ENCODE peak calls at places on chromosomes 2 and 18, in five cellular contexts. B, M, F, O and H are unnamed samples.

GRCh38 chr2:135485441-135485840 is 45.6 kb downstream of the ZRANB3 start:
- DNase-seq in B (no peak), M (no peak), F (no peak), O (no peak), H (no peak)

GRCh38 chr18:24271381-24272331 is 126.0 kb downstream of the OSBPL1A start:
- DNase-seq in B (peak; percentile 29), M (peak; percentile 89), F (peak; percentile 74), O (peak; percentile 78), H (peak; percentile 28)

GRCh38 chr2:120771556-120772208 is 36.0 kb downstream of the GLI2 start:
- DNase-seq in B (no peak), M (no peak), F (no peak), O (peak; percentile 10), H (no peak)

GRCh38 chr2:95343429-95344207 is 46.5 kb downstream of the KCNIP3 start:
- DNase-seq in B (no peak), M (no peak), F (no peak), O (no peak), H (no peak)

GRCh38 chr18:43982582-43982981 is 698.1 kb upstream of the SETBP1 start:
- DNase-seq in B (no peak), M (no peak), F (no peak), O (no peak), H (no peak)

GRCh38 chr2:54561795-54562592 is 105.9 kb downstream of the SPTBN1 start:
- DNase-seq in B (no peak), M (no peak), F (no peak), O (no peak), H (no peak)

GRCh38 chr18:52348209-52348608 is 8.2 kb downstream of the DCC start:
- DNase-seq in B (no peak), M (peak; percentile 32), F (no peak), O (peak; percentile 40), H (no peak)

GRCh38 chr2:194135463-194135862 is 1521.6 kb upstream of the SLC39A10 start:
- DNase-seq in B (no peak), M (no peak), F (no peak), O (no peak), H (no peak)

GRCh38 chr18:48031011-48031480 is 100.6 kb upstream of the SMAD2 start:
- DNase-seq in B (peak; percentile 44), M (peak; percentile 61), F (peak; percentile 67), O (peak; percentile 57), H (peak; percentile 44)

GRCh38 chr2:6083131-6083530 is 390.9 kb downstream of the SOX11 start:
- DNase-seq in B (no peak), M (no peak), F (no peak), O (no peak), H (no peak)

GRCh38 chr2:178641498-178641897 is 161.2 kb downstream of the PLEKHA3 start:
- DNase-seq in B (no peak), M (no peak), F (no peak), O (no peak), H (no peak)

GRCh38 chr18:30086351-30086750 is 956.2 kb downstream of the DSC3 start:
- DNase-seq in B (no peak), M (peak; percentile 60), F (no peak), O (no peak), H (no peak)

GRCh38 chr2:125296742-125297141 is 1271.7 kb downstream of the CNTNAP5 start:
- DNase-seq in B (no peak), M (no peak), F (no peak), O (no peak), H (no peak)
- TF ChIP-seq CTCF in B (no peak), M (peak; percentile 4), F (no peak), O (peak; percentile 13), H (no peak)

DNA sequence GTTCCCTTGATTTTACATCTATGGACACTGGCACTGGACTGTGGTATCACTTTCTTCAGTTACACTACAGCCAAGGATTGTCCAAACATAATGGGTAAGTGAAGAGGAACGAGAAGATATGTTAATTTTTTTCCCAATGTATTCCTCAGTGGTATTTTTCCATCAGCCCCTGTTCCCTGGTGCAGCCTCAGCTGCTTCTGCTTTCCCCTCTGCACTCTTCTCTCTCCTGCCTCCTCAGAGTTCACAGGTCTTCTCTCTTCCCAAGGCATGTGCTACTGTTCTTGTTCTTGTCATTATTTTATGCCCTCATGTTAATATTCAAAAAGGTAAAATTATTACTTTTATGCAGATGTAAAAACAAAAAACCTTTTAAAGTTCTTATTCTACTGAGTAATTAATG is 378.0 kb upstream of the NRXN1 start:
- DNase-seq in B (no peak), M (no peak), F (no peak), O (no peak), H (no peak)
- TF ChIP-seq CTCF in B (no peak), M (no peak), F (no peak), O (no peak), H (no peak)

DNA sequence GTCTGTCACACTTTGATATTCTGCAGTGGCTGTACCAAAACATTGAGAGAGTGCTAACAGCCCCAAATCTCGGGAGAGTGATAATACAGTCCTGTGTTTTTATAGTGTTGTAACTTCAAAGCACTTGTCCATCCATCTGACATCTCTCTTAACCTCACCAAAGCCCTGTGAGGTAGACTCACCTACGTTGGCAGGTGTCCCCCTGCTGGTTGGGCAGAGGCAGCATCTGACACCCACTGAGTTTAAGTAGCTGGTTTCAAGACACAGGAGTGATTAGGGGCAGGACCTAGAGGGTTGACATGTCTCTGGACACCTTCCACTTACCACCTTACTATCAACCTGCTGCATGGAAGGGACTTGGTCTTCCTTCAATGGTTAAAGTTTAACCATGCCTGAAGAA is 22.9 kb downstream of the COLEC12 start:
- DNase-seq in B (no peak), M (peak; percentile 64), F (peak; percentile 53), O (no peak), H (peak; percentile 43)
- TF ChIP-seq CTCF in B (no peak), M (peak; percentile 67), F (peak; percentile 60), O (peak; percentile 14), H (no peak)

GRCh38 chr2:70686577-70687460 is 81.2 kb downstream of the ADD2 start:
- DNase-seq in B (peak; percentile 63), M (peak; percentile 76), F (no peak), O (peak; percentile 81), H (peak; percentile 72)
- TF ChIP-seq CTCF in B (peak; percentile 31), M (peak; percentile 47), F (no peak), O (peak; percentile 58), H (peak; percentile 42)

DNA sequence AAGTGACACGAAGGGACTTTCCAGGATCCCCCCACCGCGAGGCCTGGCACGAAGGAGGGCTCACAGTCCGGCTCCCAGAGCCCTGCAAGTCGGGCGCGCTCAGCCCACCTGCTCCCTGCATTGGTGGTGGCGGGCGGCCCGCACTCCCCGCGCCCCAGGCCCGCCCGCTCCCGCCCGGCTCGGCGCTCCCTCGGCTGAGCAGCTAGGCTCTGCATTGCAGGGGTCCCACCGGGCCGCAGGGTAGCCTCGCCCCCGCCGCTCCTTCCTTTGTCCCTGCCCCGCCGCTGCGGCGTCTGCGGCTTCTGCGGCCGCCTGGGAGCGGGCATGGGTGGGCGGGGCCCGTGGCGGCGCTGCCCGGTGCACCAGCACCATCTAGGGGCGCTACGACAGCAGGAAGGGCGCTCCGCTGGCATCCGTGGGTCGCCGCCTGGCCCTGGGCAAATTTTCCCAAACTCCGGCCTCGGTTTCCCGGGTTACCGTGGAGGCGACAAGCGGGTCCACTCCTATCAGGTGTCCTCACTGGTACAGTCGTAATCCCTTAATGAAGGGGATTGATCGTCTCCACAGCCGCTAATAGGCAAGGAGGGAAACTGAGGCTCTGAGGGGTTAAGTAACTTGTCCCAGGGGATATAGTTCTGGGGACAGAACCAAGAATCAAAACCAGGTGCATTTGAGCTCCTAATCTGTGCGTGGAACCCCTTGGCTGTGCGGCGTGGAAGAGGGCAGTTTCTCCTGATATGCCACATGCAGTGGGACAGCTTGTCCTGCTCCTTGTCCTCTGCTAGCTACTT is 157.4 kb downstream of the CYRIA start:
- DNase-seq in B (peak; percentile 45), M (peak; percentile 40), F (peak; percentile 62), O (peak; percentile 83), H (peak; percentile 15)
- TF ChIP-seq CTCF in B (peak; percentile 78), M (peak; percentile 65), F (peak; percentile 31), O (peak; percentile 51), H (peak; percentile 11)

DNA sequence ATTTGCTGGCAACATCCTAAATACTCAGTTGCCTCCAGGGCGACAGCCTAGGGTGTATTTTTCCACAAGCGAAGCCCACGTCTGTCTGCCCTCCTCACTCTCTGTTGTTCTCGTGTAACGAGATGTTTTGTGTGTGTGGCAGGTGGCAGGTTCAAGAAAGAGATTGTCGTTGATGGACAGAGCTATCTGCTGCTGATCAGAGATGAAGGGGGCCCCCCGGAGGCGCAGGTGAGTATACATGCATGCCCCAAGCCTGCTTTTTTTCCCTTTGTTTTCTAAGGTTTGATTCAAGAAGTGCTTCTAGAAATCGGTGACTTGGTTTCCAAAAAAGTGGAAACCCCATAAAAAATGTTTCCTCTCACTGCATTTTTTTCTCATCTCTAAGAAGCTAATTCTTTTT is 247.0 kb downstream of the AGAP1 start:
- DNase-seq in B (no peak), M (peak; percentile 31), F (no peak), O (peak; percentile 71), H (no peak)
- TF ChIP-seq CTCF in B (peak; percentile 31), M (peak; percentile 29), F (no peak), O (peak; percentile 53), H (no peak)

GRCh38 chr2:155997538-155997937 is 335.0 kb downstream of the NR4A2 start:
- DNase-seq in B (no peak), M (no peak), F (no peak), O (no peak), H (no peak)

DNA sequence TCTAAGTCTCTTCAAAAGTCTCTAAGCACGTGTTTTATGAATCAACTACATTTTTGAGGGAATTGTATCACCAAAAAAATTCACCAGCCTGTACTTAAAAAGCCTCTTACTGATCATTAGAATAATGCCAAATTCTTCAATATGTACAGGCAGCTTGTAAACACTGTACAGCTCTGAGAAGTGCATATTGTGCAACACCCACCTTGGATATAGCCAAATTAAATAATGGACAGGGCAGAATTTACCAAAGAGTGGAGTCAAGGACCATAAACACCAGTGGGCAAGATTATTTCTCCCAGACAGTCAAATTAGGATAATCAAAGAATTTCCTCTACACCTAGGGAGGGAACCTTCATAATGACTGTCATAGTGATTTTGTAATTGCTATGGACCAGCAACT is 338.2 kb downstream of the NR4A2 start:
- DNase-seq in B (no peak), M (no peak), F (no peak), O (no peak), H (no peak)
- TF ChIP-seq CTCF in B (no peak), M (no peak), F (no peak), O (no peak), H (no peak)